ENCODE peak calls at places on chromosomes 6 and 20, in four cellular contexts. N is ovary, Y is adrenal gland, H is fibroblast of lung. A is an unnamed sample.

GRCh38 chr6:78598966-78599365 is 268.4 kb upstream of the IRAK1BP1 start:
- DNase-seq in N (no peak), H (peak; percentile 99), Y (no peak), A (peak; percentile 90)

GRCh38 chr6:107545761-107546160 is 55.8 kb downstream of the SOBP start:
- DNase-seq in H (no peak), Y (no peak), N (no peak), A (peak; percentile 54)

GRCh38 chr20:24773751-24774201 is 175.3 kb upstream of the CST7 start:
- DNase-seq in H (peak; percentile 98), Y (no peak), N (no peak), A (peak; percentile 74)

GRCh38 chr6:110681543-110682459 is 133.5 kb downstream of the CDK19 start:
- DNase-seq in N (no peak), Y (no peak), H (no peak), A (no peak)

GRCh38 chr6:121826156-121826810 is 390.8 kb downstream of the GJA1 start:
- DNase-seq in N (no peak), Y (no peak), H (peak; percentile 98), A (peak; percentile 56)

GRCh38 chr20:44544178-44544719 is 22.4 kb upstream of the SERINC3 start:
- DNase-seq in Y (no peak), H (no peak), N (no peak), A (no peak)

GRCh38 chr20:10710995-10711775 is 37.4 kb upstream of the JAG1 start:
- DNase-seq in Y (no peak), H (no peak), N (no peak), A (no peak)

GRCh38 chr6:158572653-158573541 is 13.0 kb downstream of the TMEM181 start:
- DNase-seq in Y (no peak), N (no peak), H (no peak), A (no peak)

GRCh38 chr6:52136934-52137467 is 49.2 kb upstream of the IL17A start:
- DNase-seq in Y (no peak), N (no peak), H (no peak), A (no peak)

GRCh38 chr6:40473026-40473425 is 114.1 kb downstream of the LRFN2 start:
- DNase-seq in Y (no peak), N (no peak), H (no peak), A (no peak)

GRCh38 chr20:19915111-19915798 is 101.9 kb upstream of the NAA20 start:
- DNase-seq in H (peak; percentile 7), N (no peak), Y (no peak), A (no peak)

GRCh38 chr20:43916875-43917371 is 2.3 kb downstream of the TOX2 start:
- DNase-seq in H (peak; percentile 42), N (no peak), Y (no peak), A (no peak)

GRCh38 chr6:130852844-130853554 is 25.8 kb downstream of the SMLR1 start:
- DNase-seq in Y (no peak), H (peak; percentile 45), N (no peak), A (no peak)

GRCh38 chr20:55977723-55978481 is 27.4 kb downstream of the CBLN4 start:
- DNase-seq in N (peak; percentile 81), Y (no peak), H (peak; percentile 0), A (no peak)

GRCh38 chr6:156694679-156695078 is 82.5 kb upstream of the ARID1B start:
- DNase-seq in H (no peak), Y (no peak), N (no peak), A (no peak)

GRCh38 chr20:38272398-38272797 is 11.9 kb upstream of the KIAA1755 start:
- DNase-seq in N (no peak), Y (no peak), H (peak; percentile 85), A (no peak)

GRCh38 chr20:4998160-4998651 is 3.1 kb downstream of the SLC23A2 start:
- DNase-seq in N (no peak), Y (no peak), H (no peak), A (no peak)

GRCh38 chr20:3670511-3670910 is 7.3 kb upstream of the GFRA4 start:
- DNase-seq in H (no peak), N (no peak), Y (no peak), A (no peak)

GRCh38 chr6:105608711-105609374 is 206.0 kb upstream of the PREP start:
- DNase-seq in Y (no peak), N (no peak), H (peak; percentile 98), A (peak; percentile 98)

GRCh38 chr6:31352497-31353368 is 4.2 kb downstream of the HLA-B start:
- DNase-seq in N (no peak), H (no peak), Y (no peak), A (no peak)

GRCh38 chr20:38623061-38623460 is 21.5 kb downstream of the ARHGAP40 start:
- DNase-seq in H (peak; percentile 26), Y (no peak), N (no peak), A (no peak)

GRCh38 chr20:53930651-53931504 is 139.5 kb downstream of the BCAS1 start:
- DNase-seq in H (peak; percentile 70), N (no peak), Y (no peak), A (no peak)

GRCh38 chr6:138115877-138116660 is 8.8 kb upstream of the PERP start:
- DNase-seq in H (peak; percentile 59), N (peak; percentile 38), Y (peak; percentile 51), A (no peak)

GRCh38 chr6:1479095-1479494 is 89.7 kb downstream of the FOXF2 start:
- DNase-seq in Y (no peak), N (no peak), H (peak; percentile 92), A (peak; percentile 93)
- TF ChIP-seq CTCF in Y (no peak), N (no peak), H (peak; percentile 46), A (peak; percentile 55)

GRCh38 chr6:10721850-10722569 is 860 bp upstream of the TMEM14C start:
- DNase-seq in H (no peak), N (no peak), Y (no peak), A (no peak)

GRCh38 chr6:10722820-10723651 is at the start of gene TMEM14C:
- DNase-seq in N (peak; percentile 98), Y (peak; percentile 99), H (peak; percentile 99), A (peak; percentile 94)

GRCh38 chr6:10722570-10722819 is 375 bp upstream of the TMEM14C start:
- DNase-seq in N (no peak), H (no peak), Y (no peak), A (no peak)

GRCh38 chr6:10719386-10720228 is 3.3 kb upstream of the TMEM14C start:
- DNase-seq in N (peak; percentile 62), Y (peak; percentile 29), H (no peak), A (no peak)

GRCh38 chr6:10720229-10720959 is 2.5 kb upstream of the TMEM14C start:
- DNase-seq in H (peak; percentile 26), Y (peak; percentile 45), N (peak; percentile 54), A (no peak)
- H3K4me3 ChIP-seq in H (peak overlapping the region; percentile 50), Y (peak overlapping the region; percentile 62), N (peak overlapping the region; percentile 47), A (peak overlapping the region; percentile 39)

DNA sequence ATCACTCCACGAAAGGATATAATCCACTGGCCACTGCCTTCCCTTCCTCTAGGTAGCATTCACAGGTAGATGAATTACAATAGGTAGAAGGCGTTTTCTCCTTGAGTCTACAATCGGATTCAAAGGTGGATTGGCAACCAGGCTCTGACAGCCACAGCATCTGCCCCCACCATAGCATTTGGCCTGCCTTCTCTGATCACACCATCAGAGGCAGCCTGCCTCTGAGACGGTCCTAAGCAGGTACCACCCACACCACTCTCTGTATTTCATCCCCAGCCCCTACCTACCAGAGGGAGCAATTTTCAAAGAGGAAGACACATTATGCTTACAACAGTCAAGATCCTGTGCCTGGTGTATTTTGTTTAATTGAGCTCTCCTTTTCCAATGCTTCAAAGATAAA is 210.5 kb upstream of the SPTLC3 start:
- DNase-seq in Y (no peak), N (no peak), H (no peak), A (no peak)
- TF ChIP-seq CTCF in Y (no peak), N (no peak), H (no peak), A (no peak)

GRCh38 chr6:14292119-14292518 is 174.5 kb downstream of the CD83 start:
- DNase-seq in Y (no peak), N (no peak), H (no peak), A (no peak)
- H3K4me3 ChIP-seq in Y (no peak overlapping the region), N (no peak overlapping the region), H (no peak overlapping the region), A (no peak overlapping the region)